ENCODE peak calls at places on chromosomes 4 and X, in ten cellular contexts. L is hepatocyte, J is spleen, Q is AG04450, W is cardiac muscle cell, C is PC-3, P is prostate gland, S is BJ, K is tibial artery, D is thoracic aorta. H is an unnamed sample. For H3K27me3, the result is how much of the 10 kb centered on the place peaks cover.

GRCh38 chr4:68855771-68856170 is 40.0 kb downstream of the UGT2B10 start:
- DNase-seq in S (no peak), J (no peak), D (no peak), K (no peak), C (no peak), P (no peak), W (no peak), L (no peak), Q (no peak), H (no peak)

GRCh38 chrX:39158801-39159657 is 357.8 kb downstream of the MID1IP1 start:
- DNase-seq in Q (no peak), W (no peak), S (peak), K (no peak), C (peak), D (no peak), P (no peak), L (peak), J (no peak), H (no peak)

GRCh38 chrX:68186552-68187262 is 246.6 kb downstream of the OPHN1 start:
- DNase-seq in W (no peak), L (no peak), S (no peak), J (no peak), P (no peak), C (peak), Q (no peak), K (no peak), D (no peak), H (no peak)

GRCh38 chr4:69823481-69824186 is 36.3 kb downstream of the SULT1E1 start:
- DNase-seq in P (no peak), Q (no peak), W (no peak), J (peak), K (no peak), L (peak), D (no peak), C (peak), S (no peak), H (no peak)

GRCh38 chrX:1387141-1387776 is 4.7 kb downstream of the SLC25A6 start:
- DNase-seq in L (no peak), C (no peak), W (no peak), Q (no peak), D (no peak), J (peak), K (no peak), S (no peak), P (no peak), H (no peak)

GRCh38 chr4:7393491-7394183 is 41.1 kb downstream of the PSAPL1 start:
- DNase-seq in W (no peak), S (no peak), D (no peak), L (no peak), J (peak), K (no peak), C (no peak), P (no peak), Q (no peak), H (no peak)

GRCh38 chr4:771464-771863 is 54.5 kb downstream of the CPLX1 start:
- DNase-seq in S (no peak), L (no peak), K (no peak), P (no peak), W (no peak), J (no peak), Q (no peak), C (no peak), D (no peak), H (no peak)

GRCh38 chr4:110518889-110519490 is 43.0 kb downstream of the ENPEP start:
- DNase-seq in J (no peak), Q (no peak), K (no peak), S (no peak), W (peak), C (peak), L (peak), P (no peak), D (no peak), H (no peak)

GRCh38 chrX:153873282-153874090 is 12.5 kb downstream of the L1CAM start:
- DNase-seq in D (no peak), J (peak), L (no peak), W (peak), K (no peak), Q (no peak), C (no peak), S (no peak), P (no peak), H (no peak)

GRCh38 chr4:151129801-151130200 is 30.4 kb downstream of the RPS3A start:
- DNase-seq in J (no peak), W (no peak), Q (no peak), K (no peak), D (no peak), C (no peak), L (no peak), S (no peak), P (no peak), H (no peak)

GRCh38 chr4:182978152-182978827 is 61.1 kb upstream of the DCTD start:
- DNase-seq in S (peak), J (no peak), P (no peak), Q (no peak), C (peak), K (no peak), D (no peak), W (no peak), L (no peak), H (no peak)

GRCh38 chr4:56410247-56410646 is 23.0 kb upstream of the AASDH start:
- DNase-seq in P (peak), Q (peak), D (peak), L (peak), W (peak), J (no peak), K (peak), C (peak), S (peak), H (peak)

GRCh38 chr4:6873291-6873690 is 36.3 kb upstream of the TBC1D14 start:
- DNase-seq in Q (no peak), W (no peak), S (no peak), C (peak), D (no peak), P (no peak), K (no peak), J (no peak), L (no peak), H (no peak)

GRCh38 chrX:133849676-133850075 is 135.7 kb downstream of the GPC3 start:
- DNase-seq in C (no peak), Q (no peak), S (no peak), P (no peak), K (no peak), W (no peak), L (no peak), D (no peak), J (no peak), H (no peak)

GRCh38 chr4:115424852-115425251 is 311.4 kb upstream of the NDST4 start:
- DNase-seq in W (no peak), L (no peak), D (no peak), P (no peak), J (no peak), C (no peak), S (no peak), K (no peak), Q (no peak), H (no peak)

GRCh38 chr4:102562995-102563394 is 61.8 kb downstream of the NFKB1 start:
- DNase-seq in C (no peak), J (no peak), S (no peak), W (no peak), P (no peak), K (no peak), D (no peak), L (no peak), Q (no peak), H (no peak)

GRCh38 chr4:54238389-54238788 is 9.3 kb downstream of the PDGFRA start:
- DNase-seq in W (no peak), L (no peak), Q (no peak), C (peak), J (no peak), D (no peak), S (no peak), P (no peak), K (no peak), H (no peak)

GRCh38 chr4:139576219-139576618 is 20.2 kb upstream of the SETD7 start:
- DNase-seq in W (peak), L (no peak), Q (no peak), S (no peak), C (no peak), P (no peak), J (no peak), D (no peak), K (no peak), H (no peak)

GRCh38 chr4:41349021-41349420 is 92.3 kb downstream of the UCHL1 start:
- DNase-seq in J (no peak), D (no peak), K (no peak), C (peak), Q (no peak), P (no peak), L (no peak), S (no peak), W (no peak), H (no peak)

GRCh38 chr4:87268401-87268800 is 48.0 kb upstream of the KLHL8 start:
- DNase-seq in J (no peak), P (no peak), W (no peak), L (no peak), C (no peak), Q (no peak), S (no peak), D (no peak), K (no peak), H (no peak)

GRCh38 chr4:8266508-8266907 is 3.0 kb upstream of the HTRA3 start:
- DNase-seq in L (no peak), D (no peak), W (no peak), C (no peak), K (no peak), Q (no peak), J (no peak), P (no peak), S (no peak), H (no peak)

GRCh38 chr4:158993895-158994294 is 109.0 kb upstream of the RAPGEF2 start:
- DNase-seq in J (no peak), L (no peak), C (no peak), D (no peak), S (no peak), P (no peak), Q (no peak), W (no peak), K (no peak), H (no peak)
- H3K27me3 ChIP-seq in J (under half), L (under half), C (under half), D (under half), S (under half), P (under half), Q (under half), W (under half), K (under half), H (under half)

GRCh38 chr4:138235419-138235952 is 6.7 kb downstream of the SLC7A11 start:
- DNase-seq in Q (peak), S (peak), C (peak), J (no peak), K (no peak), L (no peak), W (no peak), P (no peak), D (no peak), H (no peak)
- H3K4me3 ChIP-seq in Q (no peak), S (no peak), C (peak), J (no peak), K (no peak), L (no peak), W (no peak), P (no peak), D (no peak), H (no peak)

GRCh38 chrX:13747836-13748235 is 13.3 kb downstream of the OFD1 start:
- DNase-seq in S (no peak), L (peak), Q (peak), P (peak), D (no peak), J (no peak), C (peak), W (peak), K (peak), H (peak)

GRCh38 chrX:13748486-13748885 is 13.9 kb downstream of the OFD1 start:
- DNase-seq in C (peak), W (no peak), S (no peak), Q (no peak), D (no peak), J (no peak), K (no peak), P (no peak), L (no peak), H (no peak)

GRCh38 chrX:13752141-13752540 is 17.6 kb downstream of the OFD1 start:
- DNase-seq in K (no peak), L (no peak), P (no peak), D (no peak), Q (no peak), J (no peak), S (no peak), W (no peak), C (peak), H (no peak)

GRCh38 chrX:13750812-13751211 is 16.3 kb downstream of the OFD1 start:
- DNase-seq in P (no peak), D (no peak), S (no peak), L (no peak), W (no peak), C (no peak), K (no peak), J (no peak), Q (no peak), H (no peak)

GRCh38 chrX:13750204-13750603 is 15.7 kb downstream of the OFD1 start:
- DNase-seq in D (no peak), W (peak), P (peak), Q (no peak), J (no peak), L (peak), S (no peak), C (peak), K (no peak), H (no peak)
- TF ChIP-seq CTCF in D (peak), W (peak), P (peak), Q (peak), J (peak), L (peak), S (peak), C (peak), K (peak), H (peak)

GRCh38 chrX:141969706-141970105 is 66.0 kb downstream of the MAGEC1 start:
- DNase-seq in J (no peak), S (no peak), K (no peak), Q (no peak), W (no peak), L (no peak), C (no peak), D (no peak), P (no peak), H (no peak)
- H3K27me3 ChIP-seq in J (under half), S (under half), K (under half), Q (under half), W (under half), L (under half), C (under half), D (under half), P (under half), H (under half)

DNA sequence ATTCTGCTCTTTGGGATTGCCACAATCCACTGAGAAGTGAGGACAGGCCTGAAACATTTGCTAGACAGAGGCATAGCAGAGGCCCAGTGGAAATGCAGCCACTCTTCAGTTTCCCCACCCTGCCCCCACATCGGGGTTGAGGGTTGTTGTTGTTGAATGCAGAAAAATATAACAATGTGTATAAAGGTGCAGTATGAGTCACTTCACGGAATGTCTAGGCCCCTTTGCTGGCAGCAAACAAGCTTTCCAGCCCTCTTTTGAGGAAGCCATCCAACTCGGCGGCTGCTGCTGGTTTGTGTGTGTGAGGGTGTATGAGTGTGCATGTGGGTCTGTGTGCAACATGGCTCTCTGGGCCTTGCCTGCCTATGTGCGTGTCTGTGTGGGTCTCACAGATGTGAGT is 8.1 kb upstream of the ELF4 start:
- DNase-seq in J (no peak), W (no peak), K (no peak), C (peak), Q (peak), P (no peak), S (no peak), D (no peak), L (peak), H (no peak)
- H3K4me3 ChIP-seq in J (no peak), W (no peak), K (no peak), C (no peak), Q (peak), P (no peak), S (no peak), D (no peak), L (no peak), H (no peak)

GRCh38 chr4:134935320-134935719 is 733.7 kb upstream of the PABPC4L start:
- DNase-seq in Q (no peak), K (no peak), S (no peak), J (no peak), D (no peak), P (no peak), W (peak), C (peak), L (peak), H (no peak)
- TF ChIP-seq CTCF in Q (peak), K (peak), S (peak), J (no peak), D (no peak), P (no peak), W (peak), C (peak), L (peak), H (peak)

DNA sequence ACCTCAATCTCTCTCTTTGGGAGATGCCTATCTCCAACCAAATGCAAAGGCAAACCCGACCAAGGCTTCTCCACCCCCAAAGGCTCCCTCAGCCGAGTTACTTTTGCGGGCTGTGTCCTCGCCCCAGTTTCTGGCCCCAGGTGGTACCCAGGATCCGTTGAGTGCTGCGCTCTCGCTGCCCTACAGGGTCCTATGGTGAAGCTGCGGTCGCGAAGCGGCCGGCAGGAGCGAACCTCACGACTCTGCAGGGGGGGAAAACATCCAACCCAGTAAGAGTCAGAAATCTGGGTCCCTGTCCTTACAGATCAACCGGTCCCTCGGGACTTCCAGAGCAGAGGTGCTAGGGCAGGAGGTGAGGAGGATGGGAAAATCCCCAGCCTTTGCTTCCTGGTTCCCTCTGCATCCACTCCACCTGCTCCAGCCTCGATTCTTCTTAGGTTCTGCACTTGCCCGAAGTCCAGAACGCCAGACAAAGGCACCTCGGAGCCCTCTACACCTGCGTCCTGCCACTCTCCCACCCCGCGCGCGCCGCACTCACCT is 463 bp downstream of the HS3ST1 start:
- DNase-seq in C (no peak), S (no peak), D (no peak), K (no peak), L (no peak), J (peak), P (peak), W (no peak), Q (no peak), H (no peak)
- H3K27me3 ChIP-seq in C (under half), S (under half), D (under half), K (under half), L (under half), J (under half), P (under half), W (under half), Q (under half), H (under half)

DNA sequence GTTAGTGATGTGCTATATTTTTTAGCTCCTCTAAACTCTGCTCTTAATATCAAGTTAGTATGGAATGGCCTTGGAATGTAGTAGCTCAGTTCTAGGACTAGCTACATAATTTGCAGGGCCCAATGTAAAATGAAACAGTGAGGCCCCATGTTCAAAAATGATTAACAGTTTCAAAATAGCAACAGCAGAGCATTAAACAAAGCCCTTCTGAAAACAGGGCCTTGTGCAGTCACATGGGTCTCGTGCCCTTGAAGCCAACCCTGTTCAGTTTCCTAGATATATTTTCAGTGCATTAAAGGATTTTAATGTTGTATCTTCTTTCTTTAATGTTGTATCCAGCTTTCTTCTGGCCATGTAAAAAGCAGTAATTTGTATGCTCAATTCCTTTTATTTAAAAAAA is 82.1 kb downstream of the TASL start:
- DNase-seq in K (no peak), J (no peak), C (no peak), L (no peak), S (no peak), D (no peak), Q (no peak), W (no peak), P (no peak), H (no peak)
- H3K4me3 ChIP-seq in K (no peak), J (no peak), C (no peak), L (no peak), S (no peak), D (no peak), Q (no peak), W (no peak), P (no peak), H (no peak)

GRCh38 chr4:77203380-77204197 is 46.6 kb downstream of the CCNG2 start:
- DNase-seq in J (no peak), L (peak), K (peak), P (peak), D (peak), C (peak), Q (peak), W (peak), S (peak), H (no peak)
- TF ChIP-seq CTCF in J (peak), L (peak), K (peak), P (peak), D (peak), C (peak), Q (peak), W (peak), S (peak), H (peak)

H was measured in heart right ventricle.